ENCODE peak calls at places on chromosomes 3 and 15, in nine cellular contexts. I, D, T, E, N, U, R, J and M are unnamed samples.

GRCh38 chr3:17852217-17852616 is 109.8 kb upstream of the TBC1D5 start:
- DNase-seq in I (no peak), D (no peak), T (no peak), E (no peak), N (no peak), U (no peak), R (no peak), J (peak), M (no peak)

GRCh38 chr3:45464336-45464809 is 76.0 kb downstream of the LARS2 start:
- DNase-seq in I (no peak), D (no peak), T (no peak), E (no peak), N (peak), U (no peak), R (no peak), J (no peak), M (no peak)

GRCh38 chr3:152574461-152575079 is 260.4 kb upstream of the P2RY1 start:
- DNase-seq in I (peak), D (no peak), T (peak), E (no peak), N (peak), U (no peak), R (no peak), J (peak), M (no peak)

GRCh38 chr15:75902129-75902557 is 1.5 kb upstream of the FBXO22 start:
- DNase-seq in I (no peak), D (no peak), T (no peak), E (no peak), N (no peak), U (no peak), R (no peak), J (no peak), M (no peak)

GRCh38 chr3:192879346-192880031 is 38.2 kb downstream of the MB21D2 start:
- DNase-seq in I (peak), D (no peak), T (peak), E (no peak), N (no peak), U (peak), R (no peak), J (no peak), M (no peak)

GRCh38 chr3:23867400-23867799 is 49.4 kb downstream of the NKIRAS1 start:
- DNase-seq in I (no peak), D (no peak), T (no peak), E (no peak), N (no peak), U (no peak), R (no peak), J (no peak), M (no peak)

GRCh38 chr15:72944565-72944964 is 107.7 kb upstream of the NEO1 start:
- DNase-seq in I (no peak), D (no peak), T (no peak), E (no peak), N (no peak), U (no peak), R (no peak), J (no peak), M (no peak)

GRCh38 chr15:79680721-79681120 is 216.1 kb downstream of the MTHFS start:
- DNase-seq in I (no peak), D (peak), T (no peak), E (no peak), N (no peak), U (no peak), R (no peak), J (peak), M (no peak)

GRCh38 chr15:80654299-80654698 is 40.8 kb upstream of the ABHD17C start:
- DNase-seq in I (no peak), D (no peak), T (no peak), E (no peak), N (no peak), U (no peak), R (no peak), J (no peak), M (no peak)

GRCh38 chr3:119731545-119732343 is 28.9 kb downstream of the CFAP91 start:
- DNase-seq in I (no peak), D (no peak), T (no peak), E (no peak), N (no peak), U (no peak), R (no peak), J (no peak), M (no peak)

GRCh38 chr3:28347374-28348285 is 891 bp upstream of the ZCWPW2 start:
- DNase-seq in I (no peak), D (no peak), T (no peak), E (no peak), N (peak), U (no peak), R (no peak), J (no peak), M (no peak)

GRCh38 chr3:96657710-96658109 is 156.7 kb upstream of the EPHA6 start:
- DNase-seq in I (no peak), D (no peak), T (no peak), E (no peak), N (no peak), U (no peak), R (no peak), J (no peak), M (no peak)

GRCh38 chr3:185933374-185933950 is 4.4 kb downstream of the TRA2B start:
- DNase-seq in I (no peak), D (no peak), T (no peak), E (no peak), N (no peak), U (no peak), R (no peak), J (no peak), M (no peak)
- TF ChIP-seq POLR2AphosphoS5 in I (no peak), D (no peak), T (no peak), E (no peak), N (no peak), U (no peak), R (no peak), J (no peak), M (no peak)

GRCh38 chr3:129389572-129389937 is 38.9 kb downstream of the EFCAB12 start:
- DNase-seq in I (no peak), D (no peak), T (no peak), E (no peak), N (no peak), U (no peak), R (no peak), J (no peak), M (no peak)

GRCh38 chr3:129387492-129387891 is 40.9 kb downstream of the EFCAB12 start:
- DNase-seq in I (no peak), D (no peak), T (no peak), E (no peak), N (no peak), U (no peak), R (no peak), J (no peak), M (no peak)

GRCh38 chr3:129398803-129399144 is 29.7 kb downstream of the EFCAB12 start:
- DNase-seq in I (no peak), D (no peak), T (no peak), E (peak), N (peak), U (no peak), R (no peak), J (no peak), M (no peak)

DNA sequence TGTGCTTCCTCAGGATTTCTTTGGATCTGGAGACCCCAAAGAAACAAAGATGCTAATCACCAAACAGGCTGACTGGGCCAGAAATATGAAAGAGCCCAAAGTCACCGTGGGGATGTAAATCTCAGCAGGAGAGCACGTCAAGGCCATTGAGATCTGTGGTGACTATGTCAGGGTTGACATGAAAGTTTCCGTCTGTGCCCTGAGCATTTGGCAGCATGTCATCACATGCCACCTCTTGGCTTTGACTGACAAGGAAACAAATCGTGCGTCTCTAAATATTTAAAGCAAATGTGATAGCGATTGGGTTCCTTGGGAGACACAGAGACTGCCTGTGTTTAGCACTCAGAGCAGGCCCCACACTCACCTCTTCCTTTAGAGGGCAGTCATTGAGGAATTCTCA is 35.2 kb downstream of the EFCAB12 start:
- DNase-seq in I (no peak), D (no peak), T (no peak), E (no peak), N (no peak), U (no peak), R (no peak), J (no peak), M (no peak)
- TF ChIP-seq POLR2AphosphoS5 in I (no peak), D (no peak), T (no peak), E (no peak), N (no peak), U (no peak), R (no peak), J (no peak), M (no peak)

GRCh38 chr3:161455962-161456361 is 40.6 kb upstream of the OTOL1 start:
- DNase-seq in I (no peak), D (no peak), T (no peak), E (no peak), N (no peak), U (no peak), R (no peak), J (no peak), M (no peak)
- TF ChIP-seq POLR2AphosphoS5 in I (no peak), D (no peak), T (no peak), E (no peak), N (no peak), U (no peak), R (no peak), J (no peak), M (no peak)

DNA sequence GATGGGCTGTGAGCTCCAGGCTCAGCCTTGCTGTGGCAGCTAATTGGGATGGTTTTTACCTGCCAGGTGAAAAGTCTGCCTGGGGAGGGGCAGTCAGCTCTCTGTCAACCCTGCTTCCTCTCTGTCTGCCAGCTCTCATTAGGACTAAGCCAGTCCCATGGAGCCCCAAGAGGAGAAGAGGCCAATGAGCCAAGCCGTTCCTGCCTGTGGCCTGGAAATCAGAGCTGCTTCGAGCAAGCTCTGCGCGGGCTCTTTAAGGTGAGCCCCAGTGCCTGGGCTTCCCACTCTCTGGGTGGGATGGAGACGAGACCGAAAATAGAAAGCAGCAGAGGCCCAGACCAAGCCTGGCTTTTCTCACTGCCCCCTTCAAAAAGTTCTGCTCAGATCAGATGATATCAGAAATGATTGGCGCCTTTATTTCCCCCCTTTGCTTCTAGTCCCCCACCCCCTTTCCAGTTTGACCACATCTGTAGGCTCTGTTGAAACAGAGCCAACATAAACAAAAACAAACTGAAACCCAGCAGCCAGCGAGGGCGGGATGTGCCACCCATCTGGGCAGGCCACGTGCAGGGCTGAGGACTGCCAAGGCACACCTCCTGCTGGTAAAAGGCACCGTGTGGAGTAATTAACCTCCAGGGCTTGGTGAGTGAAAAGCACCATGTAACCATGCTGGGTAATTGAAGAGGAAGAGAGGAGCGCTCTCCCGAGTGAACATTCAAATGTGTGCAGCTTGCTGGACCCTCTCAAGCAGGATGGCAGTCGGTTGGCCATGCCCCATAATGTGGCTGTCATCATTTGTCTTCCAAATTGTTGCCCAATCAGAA is 471.0 kb upstream of the PROK2 start:
- DNase-seq in I (no peak), D (no peak), T (no peak), E (peak), N (no peak), U (peak), R (peak), J (no peak), M (peak)
- TF ChIP-seq POLR2AphosphoS5 in I (no peak), D (no peak), T (no peak), E (peak), N (no peak), U (peak), R (peak), J (no peak), M (peak)